ENCODE peak calls at places on chromosomes 1 and 21, in four cellular contexts. F, B, Z and U are unnamed samples.

GRCh38 chr21:44353200-44353970 is at the start of gene TRPM2:
- DNase-seq in F (no peak), B (no peak), Z (no peak), U (peak)

GRCh38 chr1:4002061-4002521 is 102.0 kb upstream of the C1orf174 start:
- DNase-seq in F (no peak), B (no peak), Z (no peak), U (no peak)

GRCh38 chr21:33761104-33762036 is 119.1 kb downstream of the ITSN1 start:
- DNase-seq in F (peak), B (no peak), Z (no peak), U (peak)

GRCh38 chr1:42266253-42267135 is 68.5 kb downstream of the FOXJ3 start:
- DNase-seq in F (no peak), B (no peak), Z (no peak), U (peak)

GRCh38 chr1:6239950-6240768 is 3.8 kb upstream of the HES3 start:
- DNase-seq in F (no peak), B (no peak), Z (no peak), U (no peak)

GRCh38 chr1:66140072-66140471 is 347.4 kb downstream of the PDE4B start:
- DNase-seq in F (no peak), B (no peak), Z (no peak), U (no peak)

GRCh38 chr1:74415935-74416334 is 96.5 kb downstream of the LRRC53 start:
- DNase-seq in F (no peak), B (no peak), Z (no peak), U (no peak)

GRCh38 chr1:179310721-179311120 is 17.1 kb downstream of the SOAT1 start:
- DNase-seq in F (peak), B (no peak), Z (no peak), U (no peak)

GRCh38 chr1:202254454-202255252 is 61.1 kb downstream of the LGR6 start:
- DNase-seq in F (no peak), B (no peak), Z (no peak), U (no peak)